ENCODE peak calls at places on chromosome 9, in ten cellular contexts. S is cardiac muscle cell; N is PC-9; X is effector memory CD4-positive, alpha-beta T cell; J is Karpas-422; T is adrenal gland; R is aorta; U is spleen; L is foreskin fibroblast; V is choroid plexus epithelial cell. C is an unnamed sample.

GRCh38 chr9:96574931-96575351 is 44.7 kb downstream of the CDC14B start:
- DNase-seq in S (no peak), N (no peak), X (no peak), J (no peak), T (no peak), R (no peak), U (no peak), L (no peak), V (no peak), C (no peak)

GRCh38 chr9:129284607-129285291 is 106.7 kb upstream of the IER5L start:
- DNase-seq in S (no peak), N (no peak), X (no peak), J (no peak), T (peak), R (peak), U (peak), L (no peak), V (no peak), C (no peak)

GRCh38 chr9:37035472-37036236 is 1.6 kb upstream of the PAX5 start:
- DNase-seq in S (no peak), N (no peak), X (no peak), J (peak), T (no peak), R (no peak), U (peak), L (no peak), V (no peak), C (peak)

GRCh38 chr9:105359899-105360298 is 87.9 kb upstream of the FSD1L start:
- DNase-seq in S (no peak), N (no peak), X (no peak), J (no peak), T (no peak), R (no peak), U (no peak), L (no peak), V (peak), C (no peak)

GRCh38 chr9:79287152-79287766 is 284.5 kb upstream of the TLE4 start:
- DNase-seq in S (no peak), N (no peak), X (no peak), J (no peak), T (no peak), R (no peak), U (no peak), L (no peak), V (no peak), C (no peak)

GRCh38 chr9:93473411-93473810 is 20.0 kb upstream of the FAM120AOS start:
- DNase-seq in S (no peak), N (no peak), X (no peak), J (no peak), T (no peak), R (no peak), U (no peak), L (peak), V (peak), C (peak)

GRCh38 chr9:13860926-13861325 is 453.0 kb downstream of the NFIB start:
- DNase-seq in S (no peak), N (no peak), X (no peak), J (no peak), T (no peak), R (no peak), U (no peak), L (no peak), V (no peak), C (no peak)

GRCh38 chr9:22392523-22392922 is 54.1 kb upstream of the DMRTA1 start:
- DNase-seq in S (no peak), N (no peak), X (no peak), J (no peak), T (no peak), R (no peak), U (no peak), L (no peak), V (no peak), C (no peak)

GRCh38 chr9:16670791-16671190 is 199.7 kb downstream of the BNC2 start:
- DNase-seq in S (no peak), N (no peak), X (no peak), J (no peak), T (no peak), R (no peak), U (no peak), L (no peak), V (no peak), C (no peak)

GRCh38 chr9:16627967-16628366 is 242.5 kb downstream of the BNC2 start:
- DNase-seq in S (no peak), N (no peak), X (no peak), J (no peak), T (no peak), R (no peak), U (no peak), L (peak), V (peak), C (peak)

GRCh38 chr9:15837079-15837679 is 284.3 kb downstream of the CCDC171 start:
- DNase-seq in S (peak), N (peak), X (no peak), J (peak), T (peak), R (no peak), U (no peak), L (peak), V (peak), C (peak)

GRCh38 chr9:133955821-133956411 is 36.2 kb downstream of the VAV2 start:
- DNase-seq in S (peak), N (no peak), X (no peak), J (peak), T (no peak), R (peak), U (peak), L (peak), V (peak), C (peak)

GRCh38 chr9:37464426-37465248 is 613 bp downstream of the ZBTB5 start:
- DNase-seq in S (peak), N (no peak), X (peak), J (peak), T (peak), R (peak), U (peak), L (peak), V (peak), C (peak)

GRCh38 chr9:114313186-114313585 is 9.7 kb upstream of the ORM1 start:
- DNase-seq in S (no peak), N (no peak), X (no peak), J (no peak), T (no peak), R (peak), U (peak), L (no peak), V (no peak), C (no peak)

GRCh38 chr9:85717220-85717619 is 24.5 kb downstream of the AGTPBP1 start:
- DNase-seq in S (no peak), N (no peak), X (no peak), J (no peak), T (no peak), R (no peak), U (no peak), L (no peak), V (no peak), C (no peak)

GRCh38 chr9:131289301-131290038 is at the start of gene PLPP7:
- DNase-seq in S (peak), N (no peak), X (no peak), J (no peak), T (peak), R (peak), U (no peak), L (peak), V (peak), C (peak)

DNA sequence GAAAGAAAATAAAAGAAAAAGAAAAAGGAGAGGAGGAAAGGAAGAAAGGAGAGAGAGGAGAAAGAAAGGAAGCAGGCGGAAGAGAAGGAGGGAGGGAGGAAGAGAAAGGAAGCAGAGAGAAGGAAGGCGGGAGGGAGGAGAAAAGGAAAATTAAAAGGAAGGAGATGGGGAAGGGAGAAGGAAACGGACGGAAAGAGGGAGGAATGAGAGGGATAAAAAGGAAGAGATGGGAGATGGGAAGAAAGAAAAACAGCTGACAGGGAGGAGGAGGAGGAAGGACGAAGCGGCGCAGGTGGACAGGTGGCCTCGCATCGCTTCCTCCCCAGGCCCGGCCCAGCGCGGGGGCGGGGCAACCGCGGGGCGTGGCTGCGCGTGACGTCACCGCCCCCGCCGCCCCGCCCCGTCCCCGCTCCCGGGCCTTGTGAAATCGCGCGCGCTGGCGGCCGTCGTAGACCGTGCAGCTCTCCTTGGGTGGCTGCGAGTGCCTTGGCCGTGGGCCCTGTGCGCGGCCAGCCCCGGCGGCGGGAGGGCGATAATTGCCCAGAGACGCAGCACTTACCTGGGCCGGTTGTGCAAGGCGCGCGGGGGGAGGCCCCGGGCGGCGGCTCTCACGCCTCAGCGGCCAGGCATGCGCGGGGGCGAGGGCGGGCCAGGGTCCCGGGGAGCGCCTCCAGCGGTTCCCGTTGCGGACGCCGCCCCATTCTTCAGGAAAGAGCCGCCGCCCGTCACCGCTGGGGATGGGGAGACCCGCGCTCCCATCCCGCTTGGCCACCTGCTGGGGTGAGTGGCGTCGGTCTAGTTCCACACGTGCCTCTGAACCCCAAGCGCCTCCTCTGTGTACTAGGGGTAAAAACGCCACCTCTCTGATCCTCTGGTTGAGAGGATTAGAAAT is 49.6 kb upstream of the FOXE1 start:
- DNase-seq in S (peak), N (peak), X (peak), J (peak), T (peak), R (peak), U (peak), L (peak), V (peak), C (peak)
- H3K4me3 ChIP-seq in S (peak), N (peak), X (peak), J (peak), T (no peak), R (no peak), U (peak), L (peak), V (peak), C (peak)

DNA sequence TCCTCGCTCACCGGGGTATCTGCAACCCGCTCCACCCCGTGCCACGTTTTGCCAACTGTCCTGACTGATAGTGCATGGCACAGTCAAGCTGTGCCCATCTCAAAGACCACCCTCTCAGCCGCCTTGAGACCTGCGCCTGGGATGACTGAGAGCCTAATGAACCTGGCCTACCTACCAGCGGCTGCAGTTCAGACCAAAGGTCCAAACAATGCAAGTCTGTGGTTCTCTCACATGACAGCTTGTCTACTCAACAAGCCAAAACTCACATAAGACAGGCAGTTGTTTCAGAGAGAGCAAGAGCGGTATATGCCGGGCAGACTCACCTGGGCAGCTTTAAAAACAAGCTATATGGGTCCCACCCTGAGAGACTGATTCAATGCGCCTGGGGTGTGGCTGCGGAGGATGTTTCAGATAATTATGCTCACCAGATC is 70.5 kb downstream of the EPB41L4B start:
- DNase-seq in S (no peak), N (no peak), X (no peak), J (no peak), T (no peak), R (no peak), U (no peak), L (no peak), V (no peak), C (no peak)
- H3K4me3 ChIP-seq in S (no peak), N (no peak), X (no peak), J (no peak), T (no peak), R (no peak), U (no peak), L (no peak), V (no peak), C (no peak)

GRCh38 chr9:136740971-136741884 is 1.5 kb downstream of the LCN10 start:
- DNase-seq in S (no peak), N (no peak), X (no peak), J (no peak), T (peak), R (no peak), U (no peak), L (no peak), V (no peak), C (peak)

GRCh38 chr9:136744747-136745146 is 2.0 kb upstream of the LCN10 start:
- DNase-seq in S (no peak), N (no peak), X (no peak), J (no peak), T (no peak), R (no peak), U (no peak), L (no peak), V (no peak), C (no peak)

GRCh38 chr9:136743639-136744211 is 985 bp upstream of the LCN10 start:
- DNase-seq in S (no peak), N (no peak), X (no peak), J (no peak), T (no peak), R (no peak), U (no peak), L (no peak), V (no peak), C (no peak)

GRCh38 chr9:136741885-136742568 is 713 bp downstream of the LCN10 start:
- DNase-seq in S (no peak), N (no peak), X (no peak), J (no peak), T (no peak), R (no peak), U (peak), L (no peak), V (no peak), C (no peak)

DNA sequence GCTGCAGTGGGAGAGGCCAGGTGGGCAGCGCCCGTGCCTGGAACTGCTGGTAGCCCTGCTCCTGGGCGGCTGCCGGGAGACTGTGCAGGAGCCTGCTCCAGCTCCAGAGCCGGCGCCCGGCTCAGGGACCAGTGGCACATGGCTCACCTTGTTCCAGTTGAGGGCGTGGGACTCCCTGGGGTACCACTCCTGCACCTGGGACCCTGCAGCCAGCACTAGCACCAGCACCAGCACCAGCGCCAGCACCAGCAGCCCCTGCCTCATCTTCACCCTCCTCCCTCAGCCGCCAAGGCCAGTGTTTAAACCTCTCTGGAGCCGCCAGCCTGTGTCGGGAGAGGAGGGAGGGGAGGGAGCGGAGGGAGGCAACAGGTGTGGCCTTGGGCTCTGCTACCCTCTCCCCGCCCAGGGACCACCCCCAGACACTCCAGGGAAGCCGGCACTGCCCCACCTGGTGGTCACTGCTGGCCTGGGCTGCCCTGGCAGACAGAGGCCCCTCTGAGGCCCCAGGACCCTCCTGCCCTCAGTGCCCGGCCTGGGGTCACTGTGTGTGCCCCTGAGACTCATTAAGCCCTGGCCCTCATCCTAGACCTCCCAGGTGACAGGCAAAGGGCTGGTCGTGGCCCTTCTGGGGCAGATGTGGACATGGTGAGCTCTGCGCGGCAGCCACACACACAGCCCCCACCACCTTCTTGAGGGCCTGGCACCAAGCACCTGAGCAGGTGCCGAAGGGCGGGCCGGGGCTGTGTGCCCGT is at the start of gene LCN10:
- DNase-seq in S (peak), N (peak), X (no peak), J (no peak), T (no peak), R (no peak), U (no peak), L (no peak), V (no peak), C (no peak)
- H3K4me3 ChIP-seq in S (no peak), N (no peak), X (peak), J (no peak), T (no peak), R (no peak), U (peak), L (no peak), V (no peak), C (no peak)

GRCh38 chr9:127934986-127935385 is 2.7 kb downstream of the DPM2 start:
- DNase-seq in S (no peak), N (no peak), X (no peak), J (no peak), T (no peak), R (no peak), U (no peak), L (no peak), V (no peak), C (no peak)

GRCh38 chr9:127937383-127938297 is at the start of gene DPM2:
- DNase-seq in S (peak), N (peak), X (peak), J (peak), T (peak), R (peak), U (peak), L (peak), V (peak), C (peak)

GRCh38 chr9:127935765-127936221 is 1.9 kb downstream of the DPM2 start:
- DNase-seq in S (no peak), N (no peak), X (no peak), J (no peak), T (no peak), R (no peak), U (no peak), L (no peak), V (no peak), C (peak)

GRCh38 chr9:127937046-127937382 is 640 bp downstream of the DPM2 start:
- DNase-seq in S (no peak), N (no peak), X (no peak), J (no peak), T (no peak), R (no peak), U (no peak), L (no peak), V (no peak), C (peak)

DNA sequence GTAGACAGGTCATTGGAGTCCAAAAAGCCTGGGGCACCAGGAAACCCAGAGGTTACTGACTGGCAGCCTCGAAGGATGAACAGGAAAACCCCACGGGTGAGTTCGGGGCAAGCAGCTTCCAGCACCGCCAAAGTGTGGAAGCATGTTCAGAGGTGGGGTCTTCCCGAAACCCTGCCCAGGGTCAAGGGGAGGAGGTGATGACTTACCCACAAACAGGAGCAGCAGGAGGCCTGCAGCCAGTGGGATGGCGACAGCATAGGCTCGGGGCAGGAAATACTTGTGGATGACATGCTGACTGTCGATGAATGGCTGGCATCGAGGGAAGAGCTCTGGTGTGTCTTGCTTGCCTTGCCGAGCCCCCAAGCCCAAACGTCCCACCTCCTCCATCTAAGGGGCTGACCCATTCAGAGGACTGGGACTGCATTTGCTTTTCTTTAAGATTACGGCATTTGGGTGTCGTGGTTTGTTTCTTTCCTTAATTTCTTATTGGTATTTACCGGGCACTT is 1.3 kb downstream of the DPM2 start:
- DNase-seq in S (no peak), N (no peak), X (no peak), J (no peak), T (no peak), R (no peak), U (no peak), L (no peak), V (no peak), C (no peak)
- H3K4me3 ChIP-seq in S (peak), N (peak), X (no peak), J (peak), T (no peak), R (no peak), U (peak), L (peak), V (peak), C (peak)

C was measured in fibroblast of the aortic adventitia.